ENCODE peak calls at places on chromosomes 13 and 19, in six cellular contexts. T, K, Q, O, F and P are unnamed samples.

GRCh38 chr13:48896312-48896711 is 79.4 kb upstream of the FNDC3A start:
- DNase-seq in T (no peak), K (no peak), Q (no peak), O (no peak), F (no peak), P (no peak)

GRCh38 chr13:101916108-101916757 is 463.8 kb downstream of the ITGBL1 start:
- DNase-seq in T (no peak), K (peak; percentile 43), Q (no peak), O (no peak), F (no peak), P (no peak)

GRCh38 chr13:45705936-45706335 is 3.8 kb downstream of the CBY2 start:
- DNase-seq in T (no peak), K (no peak), Q (no peak), O (no peak), F (peak; percentile 67), P (no peak)

GRCh38 chr13:105598551-105598950 is 936.9 kb downstream of the EFNB2 start:
- DNase-seq in T (no peak), K (no peak), Q (no peak), O (no peak), F (no peak), P (no peak)

GRCh38 chr13:34698953-34699352 is 243.1 kb upstream of the NBEA start:
- DNase-seq in T (no peak), K (no peak), Q (no peak), O (no peak), F (no peak), P (no peak)

GRCh38 chr13:22193070-22193469 is 522.2 kb downstream of the FGF9 start:
- DNase-seq in T (no peak), K (no peak), Q (no peak), O (no peak), F (no peak), P (no peak)

GRCh38 chr19:10270180-10270615 is 722 bp upstream of the ICAM1 start:
- DNase-seq in T (no peak), K (no peak), Q (peak; percentile 72), O (no peak), F (no peak), P (no peak)

GRCh38 chr13:64912141-64912540 is 2318.0 kb downstream of the PCDH9 start:
- DNase-seq in T (no peak), K (no peak), Q (no peak), O (no peak), F (no peak), P (no peak)

GRCh38 chr19:37999309-38000213 is 92.6 kb downstream of the SIPA1L3 start:
- DNase-seq in T (no peak), K (no peak), Q (no peak), O (no peak), F (no peak), P (no peak)

GRCh38 chr13:111916201-111916600 is 150.7 kb upstream of the SOX1 start:
- DNase-seq in T (no peak), K (no peak), Q (no peak), O (no peak), F (no peak), P (no peak)

GRCh38 chr13:41017744-41018582 is 1.2 kb downstream of the ELF1 start:
- DNase-seq in T (peak; percentile 58), K (no peak), Q (no peak), O (no peak), F (no peak), P (no peak)

GRCh38 chr19:55173717-55174409 is 6.2 kb downstream of the SYT5 start:
- DNase-seq in T (peak; percentile 39), K (no peak), Q (peak; percentile 91), O (no peak), F (no peak), P (no peak)

GRCh38 chr19:10230155-10230903 is 802 bp downstream of the S1PR2 start:
- DNase-seq in T (no peak), K (no peak), Q (peak; percentile 72), O (no peak), F (no peak), P (no peak)

GRCh38 chr19:43595605-43595998 is 332 bp downstream of the IRGQ start:
- DNase-seq in T (no peak), K (no peak), Q (no peak), O (no peak), F (no peak), P (no peak)

GRCh38 chr13:100128838-100129237 is 39.9 kb downstream of the PCCA start:
- DNase-seq in T (peak; percentile 58), K (no peak), Q (no peak), O (no peak), F (no peak), P (no peak)

GRCh38 chr19:46408611-46409039 is 4.7 kb downstream of the CCDC8 start:
- DNase-seq in T (peak; percentile 25), K (no peak), Q (no peak), O (no peak), F (no peak), P (no peak)

GRCh38 chr19:15194938-15195337 is 5.9 kb downstream of the NOTCH3 start:
- DNase-seq in T (no peak), K (no peak), Q (no peak), O (no peak), F (no peak), P (no peak)

GRCh38 chr19:47241919-47242644 is 11.1 kb upstream of the BBC3 start:
- DNase-seq in T (no peak), K (no peak), Q (no peak), O (no peak), F (no peak), P (no peak)

DNA sequence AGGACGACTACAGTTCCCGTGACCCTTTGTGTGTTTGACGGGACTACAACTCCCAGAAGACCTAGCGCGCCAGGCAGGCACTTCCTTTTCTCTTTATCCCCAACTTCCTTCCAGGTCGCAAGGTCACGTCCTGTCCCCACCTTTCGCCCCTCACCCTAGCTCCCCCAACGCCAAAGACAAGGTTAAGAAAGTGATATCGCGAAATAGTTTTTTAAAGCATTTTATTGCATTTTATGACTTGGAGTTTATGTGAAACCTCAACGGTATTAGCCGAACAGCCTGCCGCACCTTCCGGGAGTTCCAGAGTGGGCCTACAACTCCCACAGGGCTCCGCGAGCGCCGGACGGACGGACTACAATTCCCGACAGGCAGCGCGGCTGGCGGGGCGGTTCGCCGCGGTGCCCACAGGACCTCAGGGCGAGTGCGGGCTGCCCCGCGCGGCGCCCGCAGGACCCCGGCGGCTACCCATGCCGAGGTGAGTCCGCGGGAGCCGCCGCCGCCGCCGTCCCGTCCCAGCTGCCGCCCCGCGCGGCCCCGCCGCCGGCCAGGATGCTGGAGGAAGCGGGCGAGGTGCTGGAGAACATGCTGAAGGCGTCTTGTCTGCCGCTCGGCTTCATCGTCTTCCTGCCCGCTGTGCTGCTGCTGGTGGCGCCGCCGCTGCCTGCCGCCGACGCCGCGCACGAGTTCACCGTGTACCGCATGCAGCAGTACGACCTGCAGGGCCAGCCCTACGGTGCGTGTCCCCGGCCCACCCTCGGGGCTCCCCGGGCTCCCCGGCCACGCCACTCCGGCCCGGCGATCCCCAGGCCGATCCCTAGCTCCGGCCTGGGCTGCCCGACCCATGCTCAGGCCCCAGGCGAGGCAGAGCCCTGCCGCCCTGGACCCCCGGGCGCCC is at the start of gene NCLN:
- DNase-seq in T (peak; percentile 90), K (peak; percentile 70), Q (peak; percentile 84), O (peak; percentile 77), F (peak; percentile 92), P (peak; percentile 86)
- TF ChIP-seq POLR2A in T (peak; percentile 66), K (no peak), Q (peak; percentile 83), O (peak; percentile 50), F (peak; percentile 75), P (peak; percentile 21)

DNA sequence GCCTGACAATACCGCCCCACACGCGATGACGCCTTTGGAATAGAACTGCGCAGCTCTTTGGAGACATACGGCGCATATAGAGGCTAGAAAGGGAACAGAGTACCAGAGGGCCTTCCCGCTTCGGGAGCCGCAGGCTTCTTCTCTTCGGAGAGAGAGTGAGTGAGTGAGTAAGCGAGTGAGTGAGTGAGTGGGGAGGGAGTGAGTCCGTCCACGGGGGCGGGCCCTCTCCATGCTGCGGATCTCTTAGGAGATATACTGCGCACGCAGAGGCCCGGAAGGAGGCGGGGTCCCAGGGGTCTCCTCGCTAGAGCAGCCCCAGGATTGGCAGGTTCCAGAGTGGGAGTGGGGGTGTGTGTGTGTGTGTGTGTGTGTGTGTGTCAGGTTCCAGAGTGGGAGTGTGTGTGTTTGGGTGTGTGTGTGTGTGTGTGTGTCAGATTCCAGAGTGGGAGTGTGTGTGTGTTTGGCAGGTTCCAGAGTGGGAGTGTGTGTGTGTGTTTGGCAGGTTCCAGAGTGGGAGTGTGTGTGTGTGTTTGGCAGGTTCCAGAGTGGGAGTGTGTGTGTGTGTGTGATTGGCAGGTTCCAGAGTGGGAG is 97.0 kb downstream of the INSR start:
- DNase-seq in T (peak; percentile 87), K (peak; percentile 44), Q (peak; percentile 86), O (peak; percentile 69), F (peak; percentile 68), P (peak; percentile 65)
- TF ChIP-seq POLR2AphosphoS5 in T (no peak), K (no peak), Q (no peak), O (no peak), F (peak; percentile 45), P (no peak)

GRCh38 chr13:50320297-50320862 is 305.1 kb downstream of the KCNRG start:
- DNase-seq in T (peak; percentile 84), K (no peak), Q (no peak), O (no peak), F (no peak), P (no peak)

GRCh38 chr13:50326271-50326670 is 311.0 kb downstream of the KCNRG start:
- DNase-seq in T (no peak), K (no peak), Q (no peak), O (no peak), F (no peak), P (no peak)

GRCh38 chr13:50322006-50322405 is 306.8 kb downstream of the KCNRG start:
- DNase-seq in T (no peak), K (no peak), Q (no peak), O (no peak), F (no peak), P (no peak)

GRCh38 chr13:50326746-50327145 is 311.5 kb downstream of the KCNRG start:
- DNase-seq in T (no peak), K (no peak), Q (no peak), O (no peak), F (no peak), P (no peak)

DNA sequence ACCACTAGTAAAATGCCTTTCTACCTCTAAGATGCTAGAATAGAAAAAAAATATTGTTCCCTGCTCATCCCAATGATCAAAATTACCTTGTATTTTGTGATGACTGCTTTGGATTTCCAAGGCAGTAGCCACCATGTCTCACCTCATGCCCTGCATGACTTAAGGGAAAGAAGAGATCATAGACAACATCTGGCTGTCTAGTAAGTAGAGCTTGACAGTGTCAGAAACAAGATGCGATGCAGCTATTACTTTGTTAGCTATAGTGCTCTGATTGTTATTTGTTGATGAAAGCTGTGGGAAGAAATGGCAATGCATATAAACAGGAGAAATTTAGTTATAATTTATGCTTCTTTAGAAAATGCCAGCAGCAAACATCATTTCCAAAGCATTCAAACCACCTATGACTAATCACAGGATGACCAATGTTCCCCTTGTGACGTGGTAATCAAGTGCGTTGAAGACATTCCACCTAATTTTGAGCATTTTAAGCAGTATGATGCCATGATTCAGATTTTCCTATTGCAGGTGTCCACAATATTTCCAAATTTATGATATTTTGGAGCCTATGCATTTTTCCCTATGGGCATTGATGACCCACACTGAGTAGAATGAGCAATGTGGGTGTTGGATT is 308.3 kb downstream of the KCNRG start:
- DNase-seq in T (no peak), K (no peak), Q (no peak), O (no peak), F (no peak), P (no peak)
- TF ChIP-seq TAF1 in T (no peak), K (no peak), Q (no peak), O (no peak), F (no peak), P (no peak)

GRCh38 chr19:21358768-21359451 is at the start of gene ZNF738:
- DNase-seq in T (peak; percentile 84), K (peak; percentile 94), Q (peak; percentile 72), O (peak; percentile 74), F (peak; percentile 86), P (peak; percentile 70)
- TF ChIP-seq POLR2A in T (peak; percentile 51), K (no peak), Q (peak; percentile 65), O (peak; percentile 87), F (peak; percentile 85), P (peak; percentile 74)

GRCh38 chr19:49591731-49592485 is 926 bp downstream of the PRR12 start:
- DNase-seq in T (no peak), K (no peak), Q (peak; percentile 70), O (no peak), F (no peak), P (no peak)
- TF ChIP-seq POLR2AphosphoS5 in T (no peak), K (no peak), Q (no peak), O (no peak), F (peak; percentile 42), P (no peak)